ENCODE peak calls at places on chromosomes 4 and X, in six cellular contexts. Z, A, S, C, X and T are unnamed samples.

GRCh38 chrX:104172121-104172520 is 5.9 kb downstream of the FAM199X start:
- DNase-seq in A (no peak), Z (no peak), X (no peak), C (no peak), S (no peak), T (no peak)

GRCh38 chrX:71210829-71211228 is 12.2 kb upstream of the GJB1 start:
- DNase-seq in Z (no peak), A (no peak), C (no peak), X (peak), S (peak), T (no peak)

GRCh38 chr4:172007889-172008288 is 194.7 kb downstream of the GALNTL6 start:
- DNase-seq in Z (no peak), X (no peak), C (no peak), A (no peak), S (no peak), T (no peak)

GRCh38 chrX:139201924-139202323 is 328.6 kb upstream of the F9 start:
- DNase-seq in Z (no peak), S (no peak), A (no peak), C (no peak), X (no peak), T (no peak)

GRCh38 chr4:38664704-38665401 is 854 bp downstream of the KLF3 start:
- DNase-seq in A (peak), C (peak), Z (peak), X (peak), S (peak), T (no peak)

GRCh38 chr4:124854968-124855367 is 142.4 kb upstream of the ANKRD50 start:
- DNase-seq in X (peak), Z (no peak), C (no peak), S (no peak), A (no peak), T (no peak)

GRCh38 chr4:101500742-101501141 is 153.4 kb upstream of the PPP3CA start:
- DNase-seq in Z (no peak), S (no peak), A (no peak), X (no peak), C (no peak), T (no peak)

GRCh38 chr4:26907731-26908599 is 47.3 kb downstream of the STIM2 start:
- DNase-seq in C (no peak), X (no peak), S (no peak), A (no peak), Z (no peak), T (no peak)

GRCh38 chrX:131841496-131842410 is 181.3 kb upstream of the STK26 start:
- DNase-seq in S (peak), A (no peak), C (peak), X (peak), Z (peak), T (no peak)

GRCh38 chr4:41236508-41236907 is 20.2 kb upstream of the UCHL1 start:
- DNase-seq in Z (no peak), A (no peak), S (no peak), X (no peak), C (no peak), T (no peak)

GRCh38 chr4:99945718-99946345 is 586 bp downstream of the DNAJB14 start:
- DNase-seq in S (peak), A (peak), X (peak), C (peak), Z (peak), T (no peak)

GRCh38 chr4:7333801-7334421 is 100.8 kb downstream of the PSAPL1 start:
- DNase-seq in S (no peak), Z (no peak), X (peak), C (no peak), A (no peak), T (no peak)

GRCh38 chrX:118324588-118324987 is 21.3 kb upstream of the WDR44 start:
- DNase-seq in X (no peak), S (no peak), A (no peak), C (no peak), Z (no peak), T (no peak)

GRCh38 chr4:128163177-128164117 is 102.3 kb downstream of the LARP1B start:
- DNase-seq in C (no peak), S (peak), Z (no peak), A (no peak), X (peak), T (no peak)

GRCh38 chr4:27042411-27042810 is 181.8 kb downstream of the STIM2 start:
- DNase-seq in S (no peak), C (no peak), X (no peak), A (no peak), Z (no peak), T (no peak)

GRCh38 chr4:128484896-128485295 is 197.3 kb upstream of the PGRMC2 start:
- DNase-seq in C (no peak), Z (no peak), A (no peak), S (peak), X (peak), T (no peak)

GRCh38 chr4:24104173-24104572 is 214.3 kb upstream of the PPARGC1A start:
- DNase-seq in Z (no peak), S (peak), C (no peak), A (no peak), X (peak), T (peak)

GRCh38 chrX:18146954-18147353 is 73.7 kb downstream of the BEND2 start:
- DNase-seq in A (no peak), X (peak), C (no peak), S (peak), Z (peak), T (no peak)

GRCh38 chr4:1398686-1399507 is 7.3 kb downstream of the NKX1-1 start:
- DNase-seq in X (no peak), S (no peak), C (no peak), A (peak), Z (no peak), T (no peak)

GRCh38 chr4:64464581-64464980 is 55.3 kb upstream of the TECRL start:
- DNase-seq in X (no peak), A (no peak), C (no peak), Z (no peak), S (no peak), T (no peak)

GRCh38 chr4:25956260-25956659 is 42.2 kb downstream of the SMIM20 start:
- DNase-seq in X (no peak), C (no peak), S (no peak), Z (no peak), A (no peak), T (no peak)

GRCh38 chr4:86092684-86093083 is 267.2 kb downstream of the MAPK10 start:
- DNase-seq in C (no peak), A (no peak), Z (no peak), X (peak), S (peak), T (peak)

GRCh38 chr4:3226467-3226866 is 22.5 kb upstream of the MSANTD1 start:
- DNase-seq in X (no peak), A (peak), Z (no peak), S (no peak), C (peak), T (no peak)

DNA sequence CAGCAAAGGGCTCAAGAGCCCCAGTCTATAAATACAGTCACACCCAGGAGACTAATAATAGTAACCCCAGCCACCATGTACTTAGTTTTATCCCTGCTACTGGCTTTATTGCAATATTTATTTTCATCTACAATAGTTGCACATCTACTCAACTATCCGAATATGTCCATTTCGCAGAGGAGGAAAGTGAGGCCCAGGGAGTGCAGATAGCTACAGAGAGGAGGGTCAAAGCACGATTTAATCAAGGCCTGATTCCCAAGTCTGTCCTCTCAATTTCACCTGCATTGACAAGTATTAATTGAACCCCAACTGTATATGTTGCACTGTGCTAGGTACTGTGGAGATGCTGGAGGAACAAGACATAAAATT is 4.0 kb upstream of the PLP2 start:
- DNase-seq in Z (no peak), X (no peak), C (no peak), S (no peak), A (no peak), T (no peak)
- H3K4me3 ChIP-seq in Z (no peak), X (no peak), C (peak), S (no peak), A (peak), T (no peak)

GRCh38 chrX:26651755-26652154 is 435.8 kb downstream of the MAGEB5 start:
- DNase-seq in C (no peak), X (no peak), S (no peak), A (no peak), Z (no peak), T (no peak)
- TF ChIP-seq CTCF in C (no peak), X (no peak), S (no peak), A (no peak), Z (no peak), T (no peak)

GRCh38 chrX:42246814-42247213 is 323.5 kb upstream of the CASK start:
- DNase-seq in A (peak), C (no peak), Z (no peak), X (no peak), S (no peak), T (no peak)
- H3K4me3 ChIP-seq in A (no peak), C (no peak), Z (no peak), X (peak), S (no peak), T (no peak)

GRCh38 chrX:100635040-100635439 is 1.6 kb downstream of the TSPAN6 start:
- DNase-seq in Z (no peak), C (no peak), A (no peak), X (no peak), S (no peak), T (no peak)

GRCh38 chrX:100635989-100636320 is 651 bp downstream of the TSPAN6 start:
- DNase-seq in Z (no peak), C (no peak), A (no peak), S (no peak), X (no peak), T (no peak)

GRCh38 chrX:100642296-100642695 is 1.7 kb upstream of the SRPX2 start:
- DNase-seq in C (no peak), X (no peak), A (no peak), Z (no peak), S (no peak), T (no peak)

GRCh38 chrX:100636321-100636991 is at the start of gene TSPAN6:
- DNase-seq in X (peak), Z (peak), S (peak), A (peak), C (peak), T (no peak)
- TF ChIP-seq CTCF in X (peak), Z (peak), S (peak), A (peak), C (no peak), T (peak)

GRCh38 chr4:88526221-88526815 is 2.7 kb upstream of the PYURF start:
- DNase-seq in Z (no peak), A (no peak), S (peak), X (no peak), C (no peak), T (no peak)
- H3K4me3 ChIP-seq in Z (no peak), A (no peak), S (no peak), X (no peak), C (no peak), T (no peak)

GRCh38 chrX:119693996-119694451 is 1.1 kb upstream of the SEPTIN6 start:
- DNase-seq in S (no peak), X (no peak), A (no peak), C (no peak), Z (peak), T (no peak)

GRCh38 chrX:119690921-119691716 is 1.8 kb downstream of the SEPTIN6 start:
- DNase-seq in A (no peak), Z (no peak), X (peak), C (no peak), S (peak), T (no peak)

GRCh38 chrX:119694601-119695534 is 1.9 kb upstream of the SEPTIN6 start:
- DNase-seq in Z (no peak), A (no peak), X (no peak), C (no peak), S (no peak), T (no peak)

GRCh38 chrX:119693032-119693995 is at the start of gene SEPTIN6:
- DNase-seq in S (peak), C (peak), Z (peak), X (peak), A (peak), T (no peak)

DNA sequence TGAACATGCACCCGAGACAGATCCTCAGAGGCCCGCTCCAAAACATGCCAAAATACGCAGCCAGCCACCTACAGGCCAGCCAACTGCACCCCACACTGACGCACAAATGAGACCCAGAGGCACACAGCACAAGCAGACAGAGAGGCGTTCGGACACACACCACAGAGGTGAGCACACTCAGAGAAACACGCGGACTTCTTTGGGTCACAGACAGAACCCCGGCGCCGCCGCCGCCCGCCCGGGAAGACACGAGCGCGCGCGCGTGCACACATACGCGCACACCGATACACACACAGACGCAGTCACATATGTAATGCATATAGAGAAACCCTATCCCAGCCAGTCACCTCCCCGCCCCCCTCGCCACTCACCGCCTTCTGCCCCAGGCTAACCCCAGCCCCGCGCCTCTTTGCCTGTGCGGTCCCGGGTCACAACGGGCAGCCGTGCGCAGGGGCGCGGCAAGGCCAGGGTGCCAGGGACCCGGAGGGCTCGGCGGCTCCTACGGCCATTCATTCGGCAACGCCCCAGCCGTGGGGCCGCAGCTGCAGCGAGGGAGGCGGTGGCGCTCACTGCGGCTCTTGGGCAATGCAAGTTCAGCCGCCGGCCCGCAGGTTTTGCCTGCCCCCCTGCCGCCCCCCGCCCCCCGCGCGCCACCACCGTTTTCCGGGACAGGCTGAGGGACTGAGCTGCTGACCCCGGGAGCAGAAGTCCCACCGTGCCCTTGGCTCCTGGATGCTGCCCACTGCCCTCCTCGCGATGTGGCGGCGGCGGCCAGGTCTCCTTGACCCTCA is 532 bp downstream of the SEPTIN6 start:
- DNase-seq in Z (peak), S (peak), A (peak), X (peak), C (peak), T (no peak)
- TF ChIP-seq CTCF in Z (no peak), S (no peak), A (no peak), X (no peak), C (no peak), T (peak)

DNA sequence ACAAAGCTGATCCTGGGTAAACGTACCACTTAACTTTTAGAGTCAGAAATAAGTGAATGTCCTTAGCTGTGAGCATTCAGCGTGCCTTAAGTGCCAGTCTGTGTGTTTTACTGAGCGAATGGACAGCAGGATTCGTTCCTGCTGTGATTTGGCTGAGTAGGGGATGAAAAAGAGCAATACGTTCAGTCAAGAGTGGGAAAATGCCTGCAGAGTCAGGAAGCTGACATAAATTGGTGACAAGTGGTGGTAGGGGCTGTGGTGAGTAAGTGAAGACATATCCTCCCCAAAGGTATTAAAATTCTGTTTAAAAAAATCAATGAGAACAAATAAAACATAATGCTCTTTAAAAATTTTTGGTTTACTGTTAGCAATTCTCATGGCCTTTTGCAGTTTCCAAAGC is 56.6 kb upstream of the TNIP3 start:
- DNase-seq in A (no peak), S (no peak), Z (no peak), X (no peak), C (no peak), T (no peak)
- H3K4me3 ChIP-seq in A (no peak), S (no peak), Z (no peak), X (no peak), C (no peak), T (no peak)

GRCh38 chr4:73142995-73143547 is 73.6 kb upstream of the COX18 start:
- DNase-seq in S (peak), Z (no peak), C (no peak), A (no peak), X (no peak), T (no peak)
- TF ChIP-seq CTCF in S (no peak), Z (peak), C (no peak), A (no peak), X (peak), T (no peak)

GRCh38 chrX:132961511-132961910 is 3.1 kb upstream of the HS6ST2 start:
- DNase-seq in S (no peak), X (no peak), C (no peak), Z (no peak), A (no peak), T (no peak)

GRCh38 chrX:132955710-132956109 is 2.7 kb downstream of the HS6ST2 start:
- DNase-seq in S (no peak), X (no peak), Z (peak), C (no peak), A (no peak), T (no peak)

GRCh38 chrX:132956421-132957210 is 1.8 kb downstream of the HS6ST2 start:
- DNase-seq in C (no peak), S (no peak), X (no peak), A (no peak), Z (peak), T (no peak)

GRCh38 chrX:132957211-132958085 is 981 bp downstream of the HS6ST2 start:
- DNase-seq in X (no peak), A (no peak), S (no peak), Z (peak), C (no peak), T (no peak)

GRCh38 chrX:132958086-132958703 is at the start of gene HS6ST2:
- DNase-seq in S (no peak), X (no peak), C (no peak), Z (peak), A (no peak), T (no peak)
- H3K4me3 ChIP-seq in S (no peak), X (no peak), C (peak), Z (peak), A (peak), T (no peak)

GRCh38 chrX:11215191-11215921 is 77.9 kb upstream of the AMELX start:
- DNase-seq in S (no peak), X (no peak), A (no peak), C (no peak), Z (no peak), T (no peak)
- TF ChIP-seq CTCF in S (no peak), X (no peak), A (no peak), C (no peak), Z (no peak), T (no peak)